ENCODE peak calls at places on chromosomes 7 and 10, in five cellular contexts. Y is heart left ventricle; O is activated naive CD8-positive, alpha-beta T cell treated with anti-CD3 and anti-CD28 coated beads, Interleukin-2, amount 50 U/mL, for 16 hours; K is A172; U is Calu3. Q is an unnamed sample.

GRCh38 chr7:92872701-92873100 is 36.3 kb upstream of the CDK6 start:
- DNase-seq in Y (no peak), O (no peak), K (peak), U (no peak), Q (peak)

GRCh38 chr10:119543814-119544642 is 1.5 kb upstream of the RGS10 start:
- DNase-seq in Y (no peak), O (no peak), K (no peak), U (no peak), Q (no peak)

GRCh38 chr7:42247301-42247700 is 10.3 kb upstream of the GLI3 start:
- DNase-seq in Y (no peak), O (no peak), K (peak), U (no peak), Q (no peak)

GRCh38 chr10:124708246-124708779 is 35.9 kb downstream of the FAM53B start:
- DNase-seq in Y (no peak), O (no peak), K (no peak), U (peak), Q (no peak)

GRCh38 chr10:52312999-52313349 is 1.1 kb upstream of the DKK1 start:
- DNase-seq in Y (no peak), O (no peak), K (peak), U (no peak), Q (no peak)

GRCh38 chr10:132298038-132298935 is 9.5 kb downstream of the STK32C start:
- DNase-seq in Y (no peak), O (no peak), K (no peak), U (no peak), Q (no peak)

GRCh38 chr10:132132391-132132841 is 54.3 kb upstream of the DPYSL4 start:
- DNase-seq in Y (peak), O (no peak), K (no peak), U (no peak), Q (no peak)

GRCh38 chr7:129557686-129558481 is 53.6 kb upstream of the NRF1 start:
- DNase-seq in Y (no peak), O (no peak), K (no peak), U (no peak), Q (no peak)

GRCh38 chr7:38855867-38856266 is 53.1 kb downstream of the VPS41 start:
- DNase-seq in Y (peak), O (no peak), K (no peak), U (no peak), Q (peak)

GRCh38 chr10:131183546-131184045 is 127.9 kb downstream of the TCERG1L start:
- DNase-seq in Y (no peak), O (no peak), K (no peak), U (no peak), Q (no peak)

GRCh38 chr10:1089017-1089689 is 33.0 kb downstream of the WDR37 start:
- DNase-seq in Y (no peak), O (no peak), K (no peak), U (no peak), Q (no peak)

GRCh38 chr7:122256036-122256805 is 48.3 kb downstream of the FEZF1 start:
- DNase-seq in Y (no peak), O (no peak), K (no peak), U (no peak), Q (no peak)

GRCh38 chr10:3785849-3786290 is 861 bp upstream of the KLF6 start:
- DNase-seq in Y (no peak), O (no peak), K (no peak), U (peak), Q (no peak)

GRCh38 chr10:97399843-97400545 is 1.1 kb downstream of the RRP12 start:
- DNase-seq in Y (peak), O (no peak), K (peak), U (peak), Q (peak)

GRCh38 chr10:84523509-84523908 is 195.1 kb downstream of the CCSER2 start:
- DNase-seq in Y (no peak), O (no peak), K (no peak), U (peak), Q (no peak)

GRCh38 chr7:30474893-30475292 is 3.7 kb downstream of the NOD1 start:
- DNase-seq in Y (no peak), O (no peak), K (no peak), U (no peak), Q (peak)

GRCh38 chr7:158237672-158238335 is 349.8 kb downstream of the PTPRN2 start:
- DNase-seq in Y (peak), O (no peak), K (no peak), U (no peak), Q (no peak)

GRCh38 chr7:132531562-132531961 is 44.7 kb downstream of the PLXNA4 start:
- DNase-seq in Y (no peak), O (no peak), K (no peak), U (no peak), Q (no peak)

GRCh38 chr10:110209926-110210662 is 2.7 kb downstream of the MXI1 start:
- DNase-seq in Y (peak), O (no peak), K (no peak), U (no peak), Q (no peak)

GRCh38 chr7:94530114-94530513 is 20.5 kb downstream of the CASD1 start:
- DNase-seq in Y (no peak), O (no peak), K (no peak), U (no peak), Q (no peak)

GRCh38 chr7:276230-276835 is 13.6 kb upstream of the FOXL3 start:
- DNase-seq in Y (peak), O (no peak), K (no peak), U (no peak), Q (no peak)

GRCh38 chr7:116576350-116577319 is 51.8 kb downstream of the CAV1 start:
- DNase-seq in Y (peak), O (no peak), K (peak), U (peak), Q (peak)

GRCh38 chr7:99267530-99268360 is 4.9 kb upstream of the MYH16 start:
- DNase-seq in Y (no peak), O (no peak), K (peak), U (peak), Q (peak)

GRCh38 chr10:16992611-16993119 is 136.9 kb downstream of the CUBN start:
- DNase-seq in Y (no peak), O (no peak), K (no peak), U (no peak), Q (no peak)

Q was measured in NCI-H226.